ENCODE peak calls at places on chromosomes 2 and 18, in six cellular contexts. E, Q, O, T, L and N are unnamed samples.

GRCh38 chr2:130987519-130988425 is 105.5 kb downstream of the FAM168B start:
- DNase-seq in E (no peak), Q (no peak), O (no peak), T (no peak), L (no peak), N (no peak)

GRCh38 chr2:231113489-231113888 is 11.4 kb downstream of the HTR2B start:
- DNase-seq in E (no peak), Q (no peak), O (no peak), T (no peak), L (no peak), N (no peak)

GRCh38 chr18:1760901-1761300 is 810.4 kb downstream of the METTL4 start:
- DNase-seq in E (no peak), Q (no peak), O (no peak), T (no peak), L (no peak), N (no peak)

GRCh38 chr2:241029599-241030332 is 31.3 kb downstream of the SNED1 start:
- DNase-seq in E (no peak), Q (no peak), O (no peak), T (no peak), L (no peak), N (no peak)

GRCh38 chr2:167186465-167186864 is 298.2 kb downstream of the XIRP2 start:
- DNase-seq in E (no peak), Q (no peak), O (no peak), T (no peak), L (no peak), N (no peak)

GRCh38 chr2:83826601-83827000 is 632.5 kb downstream of the SUCLG1 start:
- DNase-seq in E (no peak), Q (no peak), O (no peak), T (no peak), L (no peak), N (no peak)

GRCh38 chr2:120175000-120175581 is 48.1 kb downstream of the TMEM185B start:
- DNase-seq in E (no peak), Q (peak; percentile 65), O (peak; percentile 54), T (peak; percentile 48), L (peak; percentile 83), N (peak; percentile 16)

GRCh38 chr2:223523541-223523940 is 78.6 kb downstream of the SCG2 start:
- DNase-seq in E (no peak), Q (peak; percentile 18), O (no peak), T (no peak), L (no peak), N (no peak)

GRCh38 chr2:88345842-88346241 is 106.7 kb downstream of the FOXI3 start:
- DNase-seq in E (no peak), Q (no peak), O (no peak), T (no peak), L (no peak), N (no peak)

GRCh38 chr18:1811282-1811681 is 760.0 kb downstream of the METTL4 start:
- DNase-seq in E (no peak), Q (no peak), O (no peak), T (no peak), L (no peak), N (no peak)

GRCh38 chr2:109365131-109365530 is 236.1 kb downstream of the SH3RF3 start:
- DNase-seq in E (no peak), Q (no peak), O (no peak), T (no peak), L (no peak), N (no peak)

GRCh38 chr18:3526421-3527354 is 76.7 kb downstream of the TGIF1 start:
- DNase-seq in E (no peak), Q (peak; percentile 67), O (peak; percentile 45), T (peak; percentile 33), L (peak; percentile 34), N (no peak)

DNA sequence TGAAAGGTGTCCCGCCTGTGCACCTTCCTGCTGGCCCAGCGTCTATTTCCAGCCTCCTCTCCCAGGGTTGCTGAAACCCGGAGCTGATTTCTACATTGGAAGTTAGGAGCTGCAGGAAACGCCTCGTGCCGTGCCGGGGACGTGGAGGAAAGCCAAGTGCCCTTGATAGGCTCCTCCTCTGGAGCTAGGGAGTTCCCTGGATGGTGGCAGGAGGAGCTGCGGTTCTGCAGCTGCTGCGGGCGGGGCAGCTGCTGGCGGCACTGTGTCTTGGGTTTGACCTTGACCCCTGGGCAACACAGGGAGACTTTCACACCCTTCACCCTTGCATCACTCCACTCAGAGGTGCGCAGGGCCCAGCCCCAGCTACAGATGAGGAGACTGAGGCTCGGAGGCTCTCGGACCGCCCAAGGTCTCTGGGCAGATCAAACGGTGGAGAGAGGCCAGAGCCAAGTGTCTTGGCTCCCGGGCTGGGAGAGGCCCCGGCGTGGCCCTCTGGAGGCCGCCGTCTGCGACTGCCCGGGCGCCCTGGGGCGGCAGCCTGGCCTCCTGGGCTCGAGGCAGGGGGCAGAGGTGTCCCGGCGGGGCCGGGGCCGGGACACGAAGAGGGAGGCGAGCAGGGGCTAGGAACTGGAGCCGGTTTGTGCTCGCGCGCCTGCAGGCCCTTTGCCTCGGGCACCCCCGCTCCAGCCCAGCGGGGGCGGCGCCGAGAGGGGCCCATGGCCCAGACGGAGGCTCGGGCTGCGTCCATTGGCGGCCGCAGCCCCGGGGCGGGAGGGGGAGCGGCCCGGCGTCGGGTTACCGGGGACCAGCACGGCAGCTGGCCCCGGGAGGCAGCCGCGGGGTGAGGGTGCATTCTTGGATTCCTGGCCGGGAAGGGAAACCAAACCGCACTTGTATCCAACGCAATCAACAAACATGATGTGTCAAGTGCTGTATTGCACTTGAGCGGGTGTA is 129.7 kb upstream of the SLC1A4 start:
- DNase-seq in E (peak; percentile 89), Q (peak; percentile 98), O (peak; percentile 89), T (peak; percentile 78), L (peak; percentile 88), N (peak; percentile 80)
- TF ChIP-seq CTCF in E (peak; percentile 11), Q (no peak), O (no peak), T (no peak), L (no peak), N (no peak)

DNA sequence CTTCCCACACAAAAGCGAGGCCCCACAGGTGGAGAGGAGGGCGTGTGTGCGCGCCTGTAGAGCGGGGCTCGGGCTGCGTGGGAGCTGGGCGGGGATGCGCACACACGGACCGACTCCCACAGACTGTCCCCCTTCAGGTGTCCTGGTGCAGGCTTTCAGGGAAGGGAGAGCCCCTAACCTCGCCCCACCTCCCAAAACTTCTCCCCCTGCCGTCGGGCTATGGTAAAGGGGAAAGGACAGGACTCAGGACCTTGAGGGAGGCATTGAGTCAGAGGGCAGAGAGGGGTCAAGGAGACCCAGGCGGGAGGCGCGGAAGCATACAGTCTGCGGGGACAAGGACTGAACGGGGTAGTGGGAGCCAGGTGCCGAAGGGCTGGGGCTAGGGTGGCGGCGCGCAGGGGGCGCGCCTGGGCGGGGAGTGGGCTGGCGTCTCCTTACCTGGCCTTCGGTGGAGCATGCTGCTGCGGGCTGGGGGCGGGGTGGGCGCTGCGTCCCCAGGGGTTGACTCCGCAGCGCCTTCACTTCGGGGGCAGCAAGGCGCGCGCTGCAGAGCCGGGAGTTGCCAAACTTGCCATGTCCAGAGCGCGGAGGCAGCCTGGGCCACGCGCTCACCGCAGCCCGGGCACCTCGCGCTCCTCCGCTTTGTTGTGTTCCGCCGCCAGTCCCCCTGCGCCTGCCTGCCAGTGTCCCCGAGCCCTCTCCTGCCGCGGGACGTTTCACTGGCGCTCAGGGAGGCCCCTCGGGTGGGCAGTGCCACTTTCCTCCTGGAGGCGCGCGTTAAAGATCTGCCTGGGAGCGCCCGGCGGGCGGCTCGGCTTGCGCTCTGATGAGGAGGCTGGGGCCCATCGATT is 302.0 kb downstream of the NCKAP5 start:
- DNase-seq in E (peak; percentile 26), Q (peak; percentile 10), O (peak; percentile 18), T (no peak), L (peak; percentile 17), N (no peak)
- TF ChIP-seq CTCF in E (no peak), Q (no peak), O (no peak), T (peak; percentile 49), L (no peak), N (peak; percentile 12)

GRCh38 chr2:70921839-70922590 is 13.7 kb upstream of the ATP6V1B1 start:
- DNase-seq in E (no peak), Q (peak; percentile 27), O (no peak), T (no peak), L (peak; percentile 23), N (no peak)

GRCh38 chr2:70921031-70921430 is 14.7 kb upstream of the ATP6V1B1 start:
- DNase-seq in E (no peak), Q (no peak), O (no peak), T (no peak), L (peak; percentile 2), N (no peak)

GRCh38 chr2:70922591-70923234 is 13.0 kb upstream of the ATP6V1B1 start:
- DNase-seq in E (no peak), Q (no peak), O (no peak), T (no peak), L (peak; percentile 3), N (no peak)

GRCh38 chr2:70926042-70926441 is 9.7 kb upstream of the ATP6V1B1 start:
- DNase-seq in E (no peak), Q (no peak), O (no peak), T (no peak), L (peak; percentile 2), N (no peak)

DNA sequence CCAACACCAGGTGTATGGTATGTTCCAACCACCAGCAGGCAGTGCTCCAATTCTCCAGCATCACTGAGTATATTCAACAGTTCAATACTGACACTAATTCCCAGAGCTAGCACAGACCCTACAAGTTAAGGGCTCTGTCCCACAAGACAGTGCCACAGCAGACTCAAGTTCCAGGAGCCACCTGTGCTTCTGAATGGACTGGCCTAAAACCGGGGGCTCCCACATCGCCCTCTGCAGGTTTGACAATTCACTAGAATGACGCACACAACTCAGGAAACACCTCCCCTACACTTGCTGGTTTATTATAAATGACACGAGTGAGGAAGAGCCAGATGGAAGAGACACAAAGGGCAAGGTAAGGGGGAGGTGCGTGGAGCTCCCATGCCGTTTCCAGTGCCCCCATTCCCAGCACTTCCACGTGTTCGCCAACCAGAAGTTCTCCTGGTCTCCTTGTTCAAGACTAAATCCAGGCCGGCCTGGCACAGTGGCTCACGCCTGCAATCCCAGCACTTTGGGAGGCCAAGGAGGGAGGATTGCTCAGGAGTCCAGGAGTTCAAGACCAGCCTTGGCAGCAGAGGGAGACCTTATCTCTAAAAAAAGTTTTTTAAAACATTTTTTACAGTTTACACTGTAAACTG is 12.2 kb upstream of the ATP6V1B1 start:
- DNase-seq in E (no peak), Q (no peak), O (no peak), T (no peak), L (peak; percentile 4), N (no peak)
- TF ChIP-seq CTCF in E (no peak), Q (peak; percentile 14), O (no peak), T (no peak), L (peak; percentile 8), N (no peak)

GRCh38 chr2:74267068-74267467 is 68.7 kb downstream of the MTHFD2 start:
- DNase-seq in E (no peak), Q (no peak), O (peak; percentile 62), T (no peak), L (peak; percentile 66), N (no peak)
- TF ChIP-seq CTCF in E (no peak), Q (no peak), O (peak; percentile 19), T (no peak), L (peak; percentile 38), N (no peak)

GRCh38 chr2:97664636-97664970 is 759 bp upstream of the ACTR1B start:
- DNase-seq in E (no peak), Q (no peak), O (no peak), T (no peak), L (peak; percentile 44), N (no peak)
- TF ChIP-seq CTCF in E (no peak), Q (no peak), O (no peak), T (no peak), L (no peak), N (no peak)

GRCh38 chr2:217943379-217944321 is 59.1 kb downstream of the TNS1 start:
- DNase-seq in E (peak; percentile 90), Q (peak; percentile 62), O (no peak), T (no peak), L (peak; percentile 93), N (no peak)
- TF ChIP-seq CTCF in E (peak; percentile 32), Q (peak; percentile 17), O (no peak), T (peak; percentile 34), L (peak; percentile 40), N (peak; percentile 68)

GRCh38 chr2:49026706-49027105 is 127.6 kb downstream of the FSHR start:
- DNase-seq in E (no peak), Q (no peak), O (no peak), T (no peak), L (no peak), N (no peak)
- TF ChIP-seq CTCF in E (no peak), Q (no peak), O (no peak), T (no peak), L (no peak), N (no peak)